ENCODE peak calls at places on chromosomes 5 and 9, in eight cellular contexts. E, V, S, Q, Z, C, H and O are unnamed samples.

GRCh38 chr5:170483701-170484458 is 19.9 kb upstream of the KCNIP1 start:
- DNase-seq in E (no peak), V (peak; percentile 10), S (no peak), Q (no peak), Z (no peak), C (peak; percentile 67), H (no peak), O (peak; percentile 70)

GRCh38 chr5:126395198-126395597 is 28.0 kb upstream of the GRAMD2B start:
- DNase-seq in E (no peak), V (no peak), S (no peak), Q (no peak), Z (no peak), C (peak; percentile 67), H (no peak), O (no peak)

GRCh38 chr5:16061163-16061562 is 118.4 kb downstream of the MARCHF11 start:
- DNase-seq in E (no peak), V (no peak), S (no peak), Q (no peak), Z (no peak), C (no peak), H (no peak), O (no peak)

GRCh38 chr9:99222416-99223280 is 566 bp downstream of the SEC61B start:
- DNase-seq in E (no peak), V (peak; percentile 18), S (no peak), Q (peak; percentile 87), Z (no peak), C (peak; percentile 47), H (no peak), O (no peak)

GRCh38 chr9:111037744-111038335 is 430 bp downstream of the LPAR1 start:
- DNase-seq in E (no peak), V (no peak), S (peak; percentile 69), Q (peak; percentile 90), Z (peak; percentile 40), C (peak; percentile 80), H (peak; percentile 29), O (peak; percentile 41)

GRCh38 chr9:101235105-101235866 is 149.5 kb downstream of the BAAT start:
- DNase-seq in E (no peak), V (no peak), S (no peak), Q (no peak), Z (no peak), C (peak; percentile 72), H (no peak), O (peak; percentile 28)

GRCh38 chr5:156329197-156329611 is 2.2 kb downstream of the SGCD start:
- DNase-seq in E (no peak), V (no peak), S (no peak), Q (no peak), Z (no peak), C (no peak), H (no peak), O (no peak)

GRCh38 chr5:78778538-78778937 is 130.0 kb upstream of the LHFPL2 start:
- DNase-seq in E (no peak), V (no peak), S (no peak), Q (no peak), Z (no peak), C (no peak), H (no peak), O (no peak)

GRCh38 chr5:174354571-174354970 is 309.1 kb downstream of the NSG2 start:
- DNase-seq in E (no peak), V (no peak), S (no peak), Q (no peak), Z (no peak), C (no peak), H (no peak), O (no peak)

GRCh38 chr5:10552183-10553143 is 11.4 kb upstream of the ANKRD33B start:
- DNase-seq in E (no peak), V (no peak), S (no peak), Q (no peak), Z (no peak), C (no peak), H (no peak), O (no peak)

GRCh38 chr5:124172389-124173003 is 573.9 kb downstream of the ZNF608 start:
- DNase-seq in E (no peak), V (no peak), S (no peak), Q (no peak), Z (no peak), C (peak; percentile 21), H (no peak), O (no peak)

GRCh38 chr9:68947842-68948569 is 65.9 kb downstream of the PRKACG start:
- DNase-seq in E (no peak), V (no peak), S (no peak), Q (no peak), Z (no peak), C (peak; percentile 65), H (no peak), O (no peak)

GRCh38 chr5:148739023-148739422 is 84.7 kb upstream of the HTR4 start:
- DNase-seq in E (no peak), V (no peak), S (no peak), Q (no peak), Z (no peak), C (no peak), H (no peak), O (no peak)

GRCh38 chr5:169856571-169856970 is 123.7 kb downstream of the INSYN2B start:
- DNase-seq in E (no peak), V (peak; percentile 9), S (no peak), Q (no peak), Z (no peak), C (peak; percentile 74), H (no peak), O (peak; percentile 44)

GRCh38 chr9:90141723-90142122 is 500.9 kb downstream of the DIRAS2 start:
- DNase-seq in E (no peak), V (no peak), S (no peak), Q (no peak), Z (no peak), C (peak; percentile 31), H (no peak), O (peak; percentile 35)

GRCh38 chr5:162227075-162227474 is 159.5 kb downstream of the GABRG2 start:
- DNase-seq in E (no peak), V (no peak), S (no peak), Q (no peak), Z (no peak), C (peak; percentile 76), H (no peak), O (no peak)

GRCh38 chr5:16774806-16775205 is 158.0 kb upstream of the RETREG1 start:
- DNase-seq in E (no peak), V (no peak), S (no peak), Q (no peak), Z (no peak), C (no peak), H (no peak), O (no peak)

GRCh38 chr5:173265433-173265832 is 30.4 kb upstream of the NKX2-5 start:
- DNase-seq in E (no peak), V (no peak), S (no peak), Q (no peak), Z (no peak), C (no peak), H (no peak), O (no peak)

GRCh38 chr5:53481887-53482716 is 1.7 kb downstream of the FST start:
- DNase-seq in E (peak; percentile 72), V (peak; percentile 71), S (peak; percentile 77), Q (peak; percentile 95), Z (peak; percentile 78), C (peak; percentile 68), H (no peak), O (peak; percentile 92)

GRCh38 chr9:137709411-137710101 is 90.8 kb downstream of the EHMT1 start:
- DNase-seq in E (no peak), V (no peak), S (no peak), Q (no peak), Z (no peak), C (no peak), H (no peak), O (no peak)

GRCh38 chr5:180332051-180332517 is 21.1 kb downstream of the GFPT2 start:
- DNase-seq in E (no peak), V (no peak), S (peak; percentile 59), Q (peak; percentile 53), Z (no peak), C (peak; percentile 96), H (no peak), O (peak; percentile 56)

GRCh38 chr5:97297063-97297715 is 114.1 kb upstream of the RIOK2 start:
- DNase-seq in E (no peak), V (peak; percentile 36), S (no peak), Q (no peak), Z (no peak), C (peak; percentile 91), H (peak; percentile 74), O (peak; percentile 16)

GRCh38 chr5:133934822-133935793 is 33.3 kb downstream of the C5orf15 start:
- DNase-seq in E (no peak), V (no peak), S (no peak), Q (no peak), Z (no peak), C (no peak), H (no peak), O (no peak)

GRCh38 chr9:120532475-120532874 is 47.5 kb downstream of the CDK5RAP2 start:
- DNase-seq in E (no peak), V (no peak), S (no peak), Q (no peak), Z (peak; percentile 72), C (no peak), H (no peak), O (peak; percentile 96)

GRCh38 chr9:76644647-76645250 is 119.5 kb upstream of the PCA3 start:
- DNase-seq in E (no peak), V (no peak), S (no peak), Q (no peak), Z (no peak), C (no peak), H (no peak), O (no peak)